ENCODE peak calls at places on chromosomes 3 and 15, in six cellular contexts. K is K562, Z is HCT116, S is H1, V is GM12878, P is HepG2. L is an unnamed sample.

GRCh38 chr3:155449613-155450267 is 156.3 kb upstream of the STRIT1 start:
- DNase-seq in K (no peak), Z (no peak), V (no peak), P (no peak), S (no peak), L (no peak)

GRCh38 chr3:60953406-60953805 is 297.8 kb downstream of the FHIT start:
- DNase-seq in P (no peak), V (no peak), K (no peak), S (no peak), Z (no peak), L (no peak)

GRCh38 chr3:117463276-117463675 is 753.7 kb downstream of the TUSC7 start:
- DNase-seq in S (no peak), V (no peak), P (no peak), K (no peak), Z (no peak), L (no peak)

GRCh38 chr3:146159616-146160232 is 1.3 kb downstream of the PLOD2 start:
- DNase-seq in K (no peak), Z (no peak), S (no peak), P (no peak), V (no peak), L (no peak)

GRCh38 chr3:99910752-99911151 is 93.1 kb downstream of the CMSS1 start:
- DNase-seq in Z (no peak), K (no peak), P (no peak), S (no peak), V (no peak), L (no peak)

GRCh38 chr15:48695088-48695834 is 49.8 kb upstream of the FBN1 start:
- DNase-seq in Z (no peak), P (no peak), K (no peak), S (no peak), V (no peak), L (no peak)

GRCh38 chr3:28915711-28916481 is 365.0 kb upstream of the RBMS3 start:
- DNase-seq in V (no peak), S (peak; percentile 10), P (no peak), Z (peak; percentile 26), K (no peak), L (peak; percentile 35)

GRCh38 chr15:66498501-66499386 is 1.2 kb upstream of the SNAPC5 start:
- DNase-seq in V (no peak), K (no peak), S (no peak), Z (no peak), P (peak; percentile 15), L (no peak)

GRCh38 chr15:78840661-78841060 is 29.4 kb upstream of the ADAMTS7 start:
- DNase-seq in S (no peak), K (no peak), P (no peak), V (no peak), Z (no peak), L (no peak)

GRCh38 chr3:7518471-7518870 is 657.6 kb downstream of the GRM7 start:
- DNase-seq in K (no peak), Z (no peak), S (no peak), P (no peak), V (no peak), L (no peak)

GRCh38 chr3:141331370-141332318 is 36.7 kb upstream of the ZBTB38 start:
- DNase-seq in P (peak; percentile 53), S (no peak), V (peak; percentile 69), K (peak; percentile 67), Z (peak; percentile 8), L (no peak)

GRCh38 chr15:92884459-92884812 is 15.7 kb upstream of the CHD2 start:
- DNase-seq in S (no peak), K (no peak), V (no peak), P (no peak), Z (no peak), L (no peak)

GRCh38 chr3:42639192-42639591 is 14.3 kb upstream of the ZBTB47 start:
- DNase-seq in P (no peak), Z (no peak), S (no peak), V (no peak), K (no peak), L (no peak)

GRCh38 chr15:80953953-80954778 is 35.5 kb downstream of the MESD start:
- DNase-seq in K (no peak), P (peak; percentile 79), V (no peak), S (peak; percentile 51), Z (no peak), L (peak; percentile 63)

GRCh38 chr3:12015627-12016026 is 11.4 kb downstream of the SYN2 start:
- DNase-seq in P (no peak), Z (no peak), K (no peak), V (no peak), S (no peak), L (no peak)

GRCh38 chr3:112333002-112333385 is at the start of gene CD200:
- DNase-seq in V (no peak), K (no peak), P (no peak), S (no peak), Z (no peak), L (peak; percentile 59)

GRCh38 chr15:74053941-74054529 is 28.3 kb downstream of the GOLGA6A start:
- DNase-seq in V (peak; percentile 21), K (peak; percentile 92), S (peak; percentile 21), P (peak; percentile 37), Z (peak; percentile 52), L (peak; percentile 57)

GRCh38 chr3:56373386-56373785 is 94.9 kb downstream of the ERC2 start:
- DNase-seq in S (no peak), V (no peak), Z (no peak), K (no peak), P (no peak), L (peak; percentile 74)

GRCh38 chr3:49058011-49058410 is 28.8 kb upstream of the IMPDH2 start:
- DNase-seq in V (no peak), S (no peak), K (no peak), Z (no peak), P (no peak), L (no peak)

GRCh38 chr3:47339951-47340350 is 40.9 kb upstream of the PTPN23 start:
- DNase-seq in K (no peak), S (no peak), Z (no peak), P (no peak), V (no peak), L (no peak)

GRCh38 chr3:20422391-20422790 is 236.4 kb upstream of the SGO1 start:
- DNase-seq in P (no peak), K (no peak), V (no peak), Z (no peak), S (no peak), L (no peak)

GRCh38 chr15:83571820-83572707 is 81.9 kb upstream of the ADAMTSL3 start:
- DNase-seq in V (no peak), K (no peak), S (no peak), P (no peak), Z (peak; percentile 12), L (peak; percentile 23)

GRCh38 chr15:83574345-83574744 is 79.6 kb upstream of the ADAMTSL3 start:
- DNase-seq in P (no peak), K (no peak), S (no peak), Z (no peak), V (no peak), L (no peak)

GRCh38 chr15:83567318-83567717 is 86.6 kb upstream of the ADAMTSL3 start:
- DNase-seq in S (no peak), K (no peak), V (peak; percentile 3), Z (no peak), P (no peak), L (no peak)

GRCh38 chr15:83569341-83569740 is 84.6 kb upstream of the ADAMTSL3 start:
- DNase-seq in P (no peak), Z (no peak), S (no peak), V (no peak), K (no peak), L (no peak)

DNA sequence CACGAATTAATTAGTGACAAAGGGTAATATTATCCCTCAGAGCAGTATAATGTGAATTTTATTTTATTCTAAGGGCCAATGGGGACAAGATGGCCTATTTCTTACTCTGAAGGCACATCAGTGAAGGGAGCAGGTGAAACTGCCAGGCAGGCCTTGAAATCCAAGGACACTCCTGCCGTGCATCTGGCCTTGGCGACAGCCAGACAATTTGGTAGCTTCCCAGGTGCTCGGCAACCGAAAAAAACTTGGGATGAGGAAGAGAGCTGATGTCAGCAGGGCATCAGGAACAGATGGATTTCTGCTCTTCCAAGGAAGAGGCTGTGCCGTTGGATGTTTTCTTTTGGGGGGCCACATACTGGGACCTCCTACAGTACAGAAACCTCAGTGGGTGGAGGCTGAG is 83.2 kb upstream of the ADAMTSL3 start:
- DNase-seq in P (no peak), V (no peak), Z (no peak), K (no peak), S (no peak), L (no peak)
- H3K36me3 ChIP-seq in P (no peaks in the 10 kb centered on the region), V (no peaks in the 10 kb centered on the region), Z (no peaks in the 10 kb centered on the region), K (no peaks in the 10 kb centered on the region), S (no peaks in the 10 kb centered on the region), L (no peaks in the 10 kb centered on the region)

GRCh38 chr3:8540456-8540855 is 38.8 kb downstream of the LMCD1 start:
- DNase-seq in V (no peak), S (no peak), Z (no peak), K (no peak), P (no peak), L (no peak)
- TF ChIP-seq ZNF274 in V (no peak), S (no peak), Z (no peak), K (no peak), P (no peak), L (no peak)

DNA sequence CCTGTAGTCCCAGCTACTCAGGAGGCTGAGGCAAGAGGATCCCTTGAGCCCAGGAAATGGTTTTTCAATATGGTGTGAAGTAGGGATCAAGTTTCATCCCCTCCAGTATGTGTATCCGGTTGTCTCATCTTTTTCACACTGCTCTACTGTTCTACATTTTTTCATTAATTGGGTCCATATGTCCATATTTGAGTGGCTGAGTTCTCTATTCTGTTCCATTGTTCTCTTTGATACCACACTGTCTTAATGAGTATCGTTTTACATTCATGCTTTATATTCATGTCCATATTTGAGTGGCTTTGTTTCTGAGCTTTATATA is 81.6 kb upstream of the LRRFIP2 start:
- DNase-seq in S (no peak), Z (no peak), V (no peak), K (no peak), P (no peak), L (no peak)
- H3K36me3 ChIP-seq in S (peaks cover 8% of the 10 kb centered on the region), Z (peaks cover 4% of the 10 kb centered on the region), V (peaks cover 17% of the 10 kb centered on the region), K (peaks cover 80% of the 10 kb centered on the region), P (peaks cover 62% of the 10 kb centered on the region), L (peaks cover 60% of the 10 kb centered on the region)

DNA sequence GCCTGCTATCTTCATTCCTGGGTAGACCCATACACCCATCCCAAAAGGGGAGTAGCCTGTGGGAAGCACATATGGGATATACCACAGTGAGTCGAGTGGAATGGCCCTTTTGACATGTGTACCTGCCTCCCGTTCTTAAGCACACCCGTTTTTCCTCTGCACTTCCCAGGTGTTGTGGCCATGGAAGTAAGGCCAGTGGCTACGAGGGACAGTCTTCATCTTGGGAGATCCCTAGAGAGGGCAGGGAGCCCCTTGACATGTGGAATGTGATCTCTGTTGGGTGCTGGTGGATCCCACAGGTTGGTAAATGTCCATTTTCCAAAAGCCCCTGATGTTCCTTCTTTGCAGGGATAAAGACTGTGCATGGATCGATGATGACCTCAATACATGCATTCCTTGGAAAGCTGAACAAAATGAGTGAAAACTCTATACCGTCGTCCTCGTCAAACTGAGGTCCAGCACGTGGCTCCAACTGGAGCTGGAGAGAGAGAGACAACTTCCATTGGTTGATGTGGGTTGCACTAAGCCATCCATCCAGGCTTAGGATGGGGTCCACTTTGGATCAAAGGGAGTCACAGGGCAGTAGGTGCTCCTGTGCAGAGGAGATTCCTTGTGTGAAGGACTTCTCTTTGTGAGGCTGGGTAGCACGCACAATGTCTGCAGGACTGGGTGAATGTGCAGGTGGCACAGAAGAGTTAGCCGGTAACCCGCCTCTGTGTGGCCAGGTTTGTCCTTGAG is 136.8 kb downstream of the SNRPN start:
- DNase-seq in Z (no peak), K (no peak), S (no peak), V (no peak), P (no peak), L (no peak)
- TF ChIP-seq ZNF274 in Z (no peak), K (no peak), S (no peak), V (no peak), P (no peak), L (no peak)